ENCODE peak calls at places on chromosomes 7 and 10, in ten cellular contexts. W is HT1080; Y is GM18507; L is NCI-H1092 treated with DMSO at 0.1 percent for 48 hours; U is choroid plexus epithelial cell; P is glutamatergic neuron; R is activated CD4-positive, alpha-beta T cell treated with anti-CD3 and anti-CD28 coated beads, Interleukin-2, amount 50 U/mL, for 4 hours; Z is NCI-H1105; B is HEK293T; X is non-pigmented ciliary epithelial cell. F is an unnamed sample.

GRCh38 chr7:158614695-158615094 is 27.1 kb upstream of the PTPRN2 start:
- DNase-seq in W (no peak), Y (no peak), L (no peak), U (peak), P (no peak), R (no peak), Z (no peak), B (no peak), X (no peak), F (no peak)

GRCh38 chr10:101322266-101323151 is 31.5 kb upstream of the BTRC start:
- DNase-seq in W (no peak), Y (no peak), L (no peak), U (no peak), P (peak), R (no peak), Z (no peak), B (no peak), X (no peak), F (no peak)

GRCh38 chr7:96775046-96775445 is 65.4 kb upstream of the SEM1 start:
- DNase-seq in W (no peak), Y (no peak), L (no peak), U (no peak), P (no peak), R (no peak), Z (no peak), B (no peak), X (no peak), F (no peak)

GRCh38 chr10:52752801-52753437 is 19.7 kb downstream of the MBL2 start:
- DNase-seq in W (no peak), Y (no peak), L (no peak), U (no peak), P (no peak), R (no peak), Z (no peak), B (no peak), X (no peak), F (no peak)

GRCh38 chr7:140261522-140261921 is 84.7 kb upstream of the KDM7A start:
- DNase-seq in W (no peak), Y (no peak), L (no peak), U (no peak), P (no peak), R (no peak), Z (no peak), B (no peak), X (no peak), F (no peak)

GRCh38 chr7:144720139-144720538 is 115.7 kb downstream of the TPK1 start:
- DNase-seq in W (peak), Y (no peak), L (no peak), U (peak), P (no peak), R (no peak), Z (no peak), B (no peak), X (peak), F (no peak)

GRCh38 chr10:17003151-17003550 is 126.5 kb downstream of the CUBN start:
- DNase-seq in W (peak), Y (no peak), L (no peak), U (peak), P (no peak), R (peak), Z (no peak), B (no peak), X (peak), F (no peak)

GRCh38 chr7:151057038-151057736 is 510 bp downstream of the CDK5 start:
- DNase-seq in W (no peak), Y (no peak), L (no peak), U (no peak), P (no peak), R (no peak), Z (no peak), B (peak), X (no peak), F (no peak)

GRCh38 chr10:36375107-36375506 is 733.0 kb upstream of the FZD8 start:
- DNase-seq in W (no peak), Y (no peak), L (no peak), U (no peak), P (no peak), R (no peak), Z (no peak), B (no peak), X (no peak), F (no peak)

GRCh38 chr7:12066561-12066960 is 144.5 kb upstream of the TMEM106B start:
- DNase-seq in W (peak), Y (no peak), L (no peak), U (no peak), P (no peak), R (no peak), Z (no peak), B (no peak), X (no peak), F (no peak)

GRCh38 chr10:97882142-97883091 is 32.8 kb downstream of the GOLGA7B start:
- DNase-seq in W (peak), Y (no peak), L (no peak), U (peak), P (no peak), R (no peak), Z (no peak), B (no peak), X (no peak), F (no peak)

GRCh38 chr7:22759721-22760120 is 32.7 kb downstream of the IL6 start:
- DNase-seq in W (no peak), Y (no peak), L (no peak), U (peak), P (no peak), R (no peak), Z (no peak), B (no peak), X (no peak), F (no peak)

GRCh38 chr10:1163204-1163660 is 107.0 kb downstream of the WDR37 start:
- DNase-seq in W (no peak), Y (no peak), L (no peak), U (no peak), P (no peak), R (no peak), Z (no peak), B (no peak), X (no peak), F (no peak)

GRCh38 chr10:132503581-132504421 is 33.8 kb upstream of the INPP5A start:
- DNase-seq in W (no peak), Y (no peak), L (no peak), U (no peak), P (no peak), R (no peak), Z (no peak), B (no peak), X (no peak), F (no peak)

GRCh38 chr10:71336632-71337031 is 17.6 kb downstream of the SLC29A3 start:
- DNase-seq in W (no peak), Y (no peak), L (no peak), U (no peak), P (no peak), R (no peak), Z (no peak), B (no peak), X (no peak), F (no peak)

GRCh38 chr10:10792681-10793080 is 225.0 kb upstream of the CELF2 start:
- DNase-seq in W (peak), Y (no peak), L (no peak), U (peak), P (no peak), R (no peak), Z (no peak), B (no peak), X (no peak), F (no peak)

GRCh38 chr7:42753322-42753721 is 158.5 kb downstream of the C7orf25 start:
- DNase-seq in W (no peak), Y (no peak), L (no peak), U (no peak), P (no peak), R (no peak), Z (no peak), B (no peak), X (no peak), F (no peak)

GRCh38 chr10:35371731-35372130 is 35.4 kb downstream of the CCNY start:
- DNase-seq in W (no peak), Y (no peak), L (no peak), U (no peak), P (no peak), R (no peak), Z (no peak), B (no peak), X (no peak), F (no peak)

GRCh38 chr10:5679606-5680005 is 5.0 kb upstream of the TASOR2 start:
- DNase-seq in W (peak), Y (no peak), L (no peak), U (no peak), P (no peak), R (no peak), Z (no peak), B (no peak), X (no peak), F (no peak)

GRCh38 chr7:16404631-16405030 is 16.7 kb downstream of the CRPPA start:
- DNase-seq in W (no peak), Y (no peak), L (no peak), U (no peak), P (no peak), R (no peak), Z (no peak), B (no peak), X (no peak), F (no peak)

GRCh38 chr10:21524526-21525366 is 736 bp downstream of the SKIDA1 start:
- DNase-seq in W (no peak), Y (no peak), L (peak), U (peak), P (no peak), R (no peak), Z (no peak), B (no peak), X (no peak), F (no peak)

GRCh38 chr10:95247200-95247880 is 43.5 kb downstream of the PDLIM1 start:
- DNase-seq in W (peak), Y (no peak), L (no peak), U (peak), P (no peak), R (no peak), Z (no peak), B (no peak), X (peak), F (no peak)

GRCh38 chr7:16491148-16491547 is 25.6 kb upstream of the SOSTDC1 start:
- DNase-seq in W (no peak), Y (no peak), L (no peak), U (no peak), P (no peak), R (no peak), Z (no peak), B (no peak), X (no peak), F (no peak)

GRCh38 chr10:13842119-13842518 is 255.4 kb downstream of the PRPF18 start:
- DNase-seq in W (no peak), Y (no peak), L (no peak), U (no peak), P (no peak), R (no peak), Z (no peak), B (no peak), X (no peak), F (no peak)